ENCODE peak calls at places on chromosomes 1 and 21, in four cellular contexts. O is K562, G is GM12878, I is H1. V is an unnamed sample.

GRCh38 chr1:115012006-115012405 is 17.6 kb upstream of the TSHB start:
- DNase-seq in O (no peak), G (no peak), I (no peak), V (no peak)

GRCh38 chr21:44653656-44654575 is 543 bp downstream of the KRTAP12-4 start:
- DNase-seq in O (no peak), G (no peak), I (no peak), V (no peak)

GRCh38 chr1:234725177-234726132 is 115.5 kb upstream of the IRF2BP2 start:
- DNase-seq in O (no peak), G (no peak), I (no peak), V (no peak)

GRCh38 chr1:53057134-53057533 is 4.9 kb upstream of the PODN start:
- DNase-seq in O (no peak), G (no peak), I (no peak), V (no peak)

GRCh38 chr1:62725255-62725654 is 37.1 kb upstream of the DOCK7 start:
- DNase-seq in O (no peak), G (peak), I (no peak), V (no peak)

GRCh38 chr1:225811622-225812487 is 1.9 kb downstream of the EPHX1 start:
- DNase-seq in O (peak), G (no peak), I (no peak), V (peak)

GRCh38 chr1:64981602-64981981 is 15.2 kb upstream of the JAK1 start:
- DNase-seq in O (no peak), G (no peak), I (no peak), V (no peak)

GRCh38 chr1:121586369-121587229 is 401.8 kb downstream of the SRGAP2C start:
- DNase-seq in O (no peak), G (no peak), I (no peak), V (peak)

GRCh38 chr1:98870959-98871903 is 133.4 kb downstream of the PLPPR5 start:
- DNase-seq in O (no peak), G (peak), I (no peak), V (no peak)

GRCh38 chr1:214101246-214101645 is 113.5 kb downstream of the PROX1 start:
- DNase-seq in O (no peak), G (no peak), I (no peak), V (no peak)

GRCh38 chr1:93471284-93471683 is 23.4 kb downstream of the FNBP1L start:
- DNase-seq in O (no peak), G (no peak), I (no peak), V (no peak)

GRCh38 chr1:109109906-109110305 is 4.0 kb upstream of the ELAPOR1 start:
- DNase-seq in O (no peak), G (no peak), I (no peak), V (no peak)

GRCh38 chr1:226034482-226034881 is 28.0 kb upstream of the H3-3A start:
- DNase-seq in O (no peak), G (no peak), I (no peak), V (peak)

GRCh38 chr1:9294440-9294773 is 1.7 kb downstream of the SPSB1 start:
- DNase-seq in O (no peak), G (no peak), I (no peak), V (peak)

GRCh38 chr1:19163261-19163660 is 46.8 kb downstream of the UBR4 start:
- DNase-seq in O (no peak), G (no peak), I (no peak), V (no peak)

GRCh38 chr1:86760199-86760598 is 55.8 kb downstream of the SH3GLB1 start:
- DNase-seq in O (no peak), G (no peak), I (no peak), V (no peak)

GRCh38 chr1:239184581-239185244 is 201.7 kb upstream of the CHRM3 start:
- DNase-seq in O (no peak), G (no peak), I (no peak), V (no peak)

GRCh38 chr1:107057197-107058133 is 991 bp downstream of the PRMT6 start:
- DNase-seq in O (peak), G (no peak), I (peak), V (peak)

GRCh38 chr1:33256335-33256700 is at the start of gene ZNF362:
- DNase-seq in O (peak), G (no peak), I (no peak), V (no peak)

GRCh38 chr1:185694081-185694480 is 40.1 kb upstream of the HMCN1 start:
- DNase-seq in O (no peak), G (peak), I (no peak), V (peak)

GRCh38 chr1:114510235-114511047 is 562 bp downstream of the TRIM33 start:
- DNase-seq in O (peak), G (no peak), I (no peak), V (no peak)

GRCh38 chr1:152977614-152978013 is 6.3 kb upstream of the SPRR1A start:
- DNase-seq in O (no peak), G (no peak), I (no peak), V (no peak)

GRCh38 chr1:165631403-165632151 is 543 bp downstream of the MGST3 start:
- DNase-seq in O (peak), G (no peak), I (no peak), V (no peak)

DNA sequence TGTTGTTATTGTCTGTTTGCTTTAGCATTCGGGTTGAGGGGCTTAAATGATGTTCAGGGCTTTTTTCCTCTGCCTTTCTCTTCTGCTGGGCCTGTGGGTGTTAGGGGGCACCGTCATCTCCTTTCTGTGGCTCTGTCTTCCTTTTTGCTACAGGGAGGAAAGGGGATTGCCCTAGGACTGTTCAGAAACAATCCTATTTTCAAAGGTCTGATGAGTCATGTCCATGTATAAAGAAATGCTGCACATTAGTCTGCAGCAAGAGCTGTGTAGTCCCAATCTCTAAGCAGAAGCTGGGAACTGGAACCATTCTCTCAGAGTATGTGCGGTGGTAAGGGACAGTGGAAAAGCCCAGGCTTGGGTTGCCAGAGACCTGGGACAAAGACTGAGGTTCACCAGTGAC is 462.3 kb downstream of the OMA1 start:
- DNase-seq in O (no peak), G (no peak), I (no peak), V (no peak)
- TF ChIP-seq CBX5 in O (no peak), G (no peak), I (no peak), V (no peak)

GRCh38 chr1:241924080-241924808 is 33.3 kb upstream of the BECN2 start:
- DNase-seq in O (no peak), G (no peak), I (no peak), V (peak)

GRCh38 chr1:241917487-241917886 is 40.1 kb upstream of the BECN2 start:
- DNase-seq in O (no peak), G (no peak), I (no peak), V (no peak)

GRCh38 chr1:241916196-241916595 is 41.4 kb upstream of the BECN2 start:
- DNase-seq in O (no peak), G (no peak), I (no peak), V (peak)

DNA sequence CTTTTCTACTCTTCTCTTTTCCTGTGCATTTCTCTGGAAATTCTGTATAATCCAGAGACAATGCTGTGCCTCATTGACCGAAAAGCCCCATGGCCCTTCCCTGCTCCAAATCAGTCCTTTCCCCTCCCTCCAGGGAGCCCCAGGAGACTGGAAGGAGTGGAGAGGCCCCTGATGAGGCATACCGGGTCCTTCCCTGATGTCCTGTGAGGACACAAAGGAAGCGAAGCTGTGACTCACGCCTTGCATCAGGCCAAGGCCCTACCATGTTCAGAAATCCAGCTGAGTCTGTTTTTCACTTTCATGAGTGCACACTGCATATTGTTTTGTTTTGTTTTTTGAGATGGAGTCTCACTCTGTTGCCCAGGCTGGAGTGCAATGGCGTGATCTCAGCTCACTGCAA is 38.7 kb upstream of the BECN2 start:
- DNase-seq in O (no peak), G (no peak), I (no peak), V (no peak)
- TF ChIP-seq CBX5 in O (no peak), G (no peak), I (no peak), V (no peak)

DNA sequence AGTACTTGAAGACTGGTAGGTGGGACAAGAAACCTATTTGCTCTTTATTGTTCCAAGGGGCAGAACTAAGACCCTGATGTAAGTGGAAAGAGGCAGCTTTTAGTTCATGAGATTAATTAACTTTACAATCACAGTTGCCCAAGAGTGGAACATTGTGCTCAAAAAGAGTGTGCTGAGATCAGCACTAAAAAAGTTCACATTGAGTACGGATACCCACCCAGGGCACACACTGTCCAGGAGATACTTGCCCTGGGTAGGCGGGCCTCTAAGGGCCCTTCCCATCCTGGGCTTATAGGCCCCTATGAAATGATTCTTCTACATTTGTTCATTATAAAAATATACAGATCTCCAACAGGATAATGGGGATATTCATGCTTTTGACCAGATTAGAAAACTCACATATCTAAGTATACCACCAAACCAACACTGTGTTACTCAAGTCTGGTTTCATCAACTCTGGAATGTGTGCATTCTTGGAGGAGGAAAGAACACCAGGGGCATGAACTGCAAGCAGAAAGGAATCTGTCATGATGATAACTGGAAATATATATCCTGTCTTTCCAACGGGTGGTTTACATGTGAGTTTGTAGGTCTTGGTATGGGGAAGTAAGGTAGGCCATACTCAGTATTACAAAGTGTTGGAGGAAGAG is 626.2 kb downstream of the SMYD3 start:
- DNase-seq in O (no peak), G (no peak), I (no peak), V (no peak)
- TF ChIP-seq CBX5 in O (no peak), G (no peak), I (no peak), V (no peak)

DNA sequence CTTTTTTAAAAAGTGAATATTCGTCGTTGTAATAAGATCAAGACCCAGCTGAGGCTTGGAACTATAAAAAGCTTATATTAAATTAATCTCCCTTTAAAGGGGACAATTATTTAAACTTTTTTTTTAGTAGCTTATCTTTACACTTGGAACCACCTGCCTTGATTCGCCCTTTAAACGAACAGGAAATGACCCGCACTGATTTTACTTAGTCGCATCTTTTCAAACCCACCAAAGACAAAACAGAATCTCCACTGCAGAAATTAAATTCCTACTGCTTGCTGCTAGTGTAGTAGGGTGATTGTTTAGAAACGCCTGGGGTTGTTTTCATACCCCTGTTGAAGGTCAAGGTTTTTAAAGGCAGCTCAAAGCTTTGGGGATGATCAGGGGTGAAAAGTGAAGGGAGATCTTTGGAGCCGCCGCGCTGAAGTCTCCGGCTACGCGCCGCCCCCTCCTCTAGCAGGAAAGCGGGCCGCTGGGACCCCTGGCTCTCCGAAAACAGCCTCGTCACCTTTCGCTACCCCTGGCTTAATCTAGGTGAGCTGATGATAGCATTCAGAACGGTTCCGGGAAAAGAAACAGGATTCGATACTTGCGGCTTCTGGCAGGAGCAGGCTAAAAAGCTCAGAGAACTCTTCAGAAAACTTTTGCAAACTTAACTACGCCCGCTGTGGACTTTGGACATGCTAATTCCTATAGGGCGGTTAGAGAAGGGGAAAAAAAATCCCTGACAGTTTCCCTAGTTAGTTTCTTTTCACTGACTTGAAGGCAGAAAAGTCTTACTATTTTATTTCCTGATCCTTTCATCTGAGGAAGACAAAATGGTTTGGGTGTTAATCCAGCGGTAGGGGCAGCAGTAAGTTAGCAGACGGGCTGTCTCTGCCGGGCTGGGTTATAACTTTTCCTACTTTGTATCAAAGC is 163.2 kb downstream of the RUNX1 start:
- DNase-seq in O (no peak), G (no peak), I (no peak), V (peak)
- TF ChIP-seq CBX5 in O (no peak), G (no peak), I (no peak), V (no peak)